ENCODE peak calls at places on chromosomes 7 and 10, in nine cellular contexts. Y is T-helper 1 cell; L is iPS-NIHi11; W is GM12865; Q is NCI-H345; T is stimulated activated CD8-positive, alpha-beta memory T cell treated with anti-CD3 and anti-CD28 coated beads, Interleukin-15, amount 100 ng/mL, for 24 hours; N is stimulated activated CD4-positive, alpha-beta T cell treated with anti-CD3 and anti-CD28 coated beads, Interleukin-12 subunit alpha, Interleukin-12 subunit beta, amount 100 ng/mL, for 4 hours; F is heart left ventricle; U is GM23248. G is an unnamed sample.

GRCh38 chr10:92847185-92847864 is 995 bp upstream of the EXOC6 start:
- DNase-seq in Y (no peak), F (no peak), U (peak), L (no peak), W (no peak), T (no peak), N (no peak), Q (no peak), G (no peak)

GRCh38 chr7:104804696-104805095 is 209.3 kb upstream of the KMT2E start:
- DNase-seq in W (no peak), T (no peak), Y (no peak), U (no peak), F (no peak), N (no peak), Q (no peak), L (no peak), G (no peak)

GRCh38 chr7:100091411-100092181 is 2.8 kb downstream of the COPS6 start:
- DNase-seq in N (no peak), U (peak), F (no peak), Q (no peak), W (peak), L (no peak), Y (no peak), T (no peak), G (no peak)

GRCh38 chr10:28838908-28839307 is 161.6 kb downstream of the BAMBI start:
- DNase-seq in Y (no peak), Q (no peak), T (no peak), L (no peak), N (no peak), F (no peak), W (no peak), U (no peak), G (no peak)

GRCh38 chr7:132065973-132066611 is 509.7 kb upstream of the PODXL start:
- DNase-seq in N (no peak), T (no peak), Q (no peak), L (no peak), U (peak), F (no peak), Y (no peak), W (no peak), G (no peak)

GRCh38 chr10:62459072-62459471 is 84.9 kb downstream of the ZNF365 start:
- DNase-seq in U (peak), L (no peak), F (no peak), W (no peak), Q (no peak), T (no peak), N (no peak), Y (no peak), G (no peak)

GRCh38 chr10:131844546-131845084 is 56.2 kb upstream of the PPP2R2D start:
- DNase-seq in F (no peak), Y (no peak), W (no peak), N (no peak), Q (no peak), U (no peak), L (no peak), T (no peak), G (no peak)

GRCh38 chr10:79475119-79475653 is 29.8 kb upstream of the ZCCHC24 start:
- DNase-seq in F (no peak), Q (no peak), N (no peak), U (no peak), W (no peak), T (no peak), Y (no peak), L (no peak), G (no peak)

GRCh38 chr10:112562803-112563663 is 116.0 kb downstream of the VTI1A start:
- DNase-seq in U (no peak), F (no peak), N (no peak), Y (no peak), W (no peak), T (no peak), L (no peak), Q (peak), G (peak)

GRCh38 chr10:80493482-80494021 is 39.4 kb downstream of the TSPAN14 start:
- DNase-seq in L (no peak), U (peak), N (no peak), F (no peak), Q (peak), W (peak), Y (peak), T (no peak), G (no peak)

GRCh38 chr7:132705146-132705545 is 128.9 kb upstream of the PLXNA4 start:
- DNase-seq in Q (no peak), L (no peak), N (no peak), W (no peak), T (no peak), F (no peak), U (no peak), Y (no peak), G (no peak)

GRCh38 chr10:30417301-30417700 is 16.7 kb upstream of the MAP3K8 start:
- DNase-seq in F (no peak), N (no peak), T (no peak), Y (no peak), W (no peak), Q (no peak), L (no peak), U (no peak), G (no peak)

GRCh38 chr7:141362580-141363435 is 188.4 kb upstream of the AGK start:
- DNase-seq in N (no peak), Q (no peak), U (peak), T (no peak), L (no peak), W (no peak), F (no peak), Y (no peak), G (no peak)

GRCh38 chr7:22464299-22464698 is 35.7 kb downstream of the STEAP1B start:
- DNase-seq in T (no peak), L (no peak), U (no peak), Y (no peak), Q (no peak), N (no peak), W (no peak), F (no peak), G (no peak)

GRCh38 chr7:134737561-134738353 is 41.7 kb upstream of the CALD1 start:
- DNase-seq in L (no peak), F (no peak), Y (peak), W (peak), U (peak), T (no peak), N (no peak), Q (no peak), G (no peak)

GRCh38 chr10:129784286-129784685 is 179.8 kb downstream of the EBF3 start:
- DNase-seq in L (no peak), N (no peak), F (no peak), T (no peak), U (no peak), Y (no peak), Q (no peak), W (no peak), G (no peak)

GRCh38 chr10:14102056-14102455 is 228.7 kb downstream of the FRMD4A start:
- DNase-seq in W (no peak), Q (no peak), Y (no peak), N (no peak), T (no peak), F (no peak), U (peak), L (no peak), G (no peak)

GRCh38 chr7:41027428-41028115 is 675.3 kb downstream of the INHBA start:
- DNase-seq in Q (no peak), L (no peak), F (no peak), N (no peak), W (no peak), T (no peak), U (peak), Y (no peak), G (no peak)